ENCODE peak calls at places on chromosome 11, in ten cellular contexts. E is nucleus accumbens, W is GM23338, D is Right ventricle myocardium superior, N is pancreas, P is choroid plexus epithelial cell, Z is aorta, X is cardiac muscle cell, L is ureter, I is memory B cell. A is an unnamed sample.
A peak's percentile ranks its signal among the peaks of the same experiment; 100 is the strongest.

GRCh38 chr11:33391188-33391892 is 134.2 kb downstream of the HIPK3 start:
- DNase-seq in E (no peak), W (no peak), D (no peak), N (no peak), P (no peak), Z (no peak), X (no peak), L (no peak), I (no peak), A (no peak)

GRCh38 chr11:128663824-128664223 is 30.0 kb upstream of the FLI1 start:
- DNase-seq in E (no peak), W (no peak), D (peak; percentile 32), N (no peak), P (no peak), Z (no peak), X (no peak), L (no peak), I (no peak), A (no peak)

GRCh38 chr11:60363542-60364525 is 14.5 kb upstream of the MS4A7 start:
- DNase-seq in E (peak; percentile 22), W (peak; percentile 88), D (peak; percentile 41), N (peak; percentile 33), P (peak; percentile 64), Z (peak; percentile 57), X (peak; percentile 59), L (peak; percentile 63), I (peak; percentile 79), A (peak; percentile 57)

GRCh38 chr11:11494348-11494747 is 127.5 kb downstream of the GALNT18 start:
- DNase-seq in E (no peak), W (no peak), D (no peak), N (no peak), P (no peak), Z (no peak), X (no peak), L (no peak), I (no peak), A (no peak)

GRCh38 chr11:61138940-61139339 is 22.3 kb downstream of the VPS37C start:
- DNase-seq in E (no peak), W (no peak), D (no peak), N (no peak), P (peak; percentile 94), Z (peak; percentile 36), X (peak; percentile 94), L (no peak), I (no peak), A (no peak)

GRCh38 chr11:116885951-116886629 is 48.7 kb upstream of the APOA1 start:
- DNase-seq in E (no peak), W (no peak), D (no peak), N (no peak), P (peak; percentile 58), Z (no peak), X (peak; percentile 41), L (no peak), I (no peak), A (no peak)

GRCh38 chr11:85658180-85658579 is 6.7 kb downstream of the CREBZF start:
- DNase-seq in E (no peak), W (no peak), D (no peak), N (no peak), P (no peak), Z (no peak), X (peak; percentile 33), L (no peak), I (no peak), A (no peak)

GRCh38 chr11:123018702-123019101 is 37.1 kb upstream of the BSX start:
- DNase-seq in E (no peak), W (no peak), D (peak; percentile 48), N (no peak), P (no peak), Z (no peak), X (no peak), L (no peak), I (no peak), A (no peak)

GRCh38 chr11:13216019-13217006 is 61.3 kb upstream of the BMAL1 start:
- DNase-seq in E (no peak), W (peak; percentile 35), D (no peak), N (no peak), P (peak; percentile 82), Z (peak; percentile 83), X (peak; percentile 90), L (no peak), I (no peak), A (no peak)

GRCh38 chr11:8967159-8967558 is 2.9 kb upstream of the TMEM9B start:
- DNase-seq in E (no peak), W (no peak), D (no peak), N (no peak), P (no peak), Z (no peak), X (no peak), L (no peak), I (no peak), A (no peak)

GRCh38 chr11:65442952-65443351 is 20.4 kb downstream of the NEAT1 start:
- DNase-seq in E (no peak), W (no peak), D (no peak), N (no peak), P (peak; percentile 69), Z (no peak), X (peak; percentile 38), L (no peak), I (no peak), A (no peak)